ENCODE peak calls at places on chromosomes 11 and 22, in five cellular contexts. Z is lower lobe of right lung, B is aorta, Q is esophagus squamous epithelium, T is A549. J is an unnamed sample. For H3K4me1, the result is how much of the 10 kb centered on the place peaks cover.

GRCh38 chr11:19084661-19085315 is 24.3 kb upstream of the MRGPRX2 start:
- DNase-seq in Z (no peak), B (no peak), Q (no peak), T (no peak), J (no peak)

GRCh38 chr11:63916837-63917684 is at the start of gene RCOR2:
- DNase-seq in Z (peak), B (peak), Q (no peak), T (peak), J (peak)

GRCh38 chr11:19951558-19952083 is 208.7 kb downstream of the DBX1 start:
- DNase-seq in Z (no peak), B (no peak), Q (no peak), T (peak), J (no peak)

GRCh38 chr11:117980280-117980679 is 5.9 kb upstream of the IL10RA start:
- DNase-seq in Z (no peak), B (no peak), Q (no peak), T (no peak), J (no peak)

GRCh38 chr11:61058583-61059259 is 43.6 kb upstream of the CD5 start:
- DNase-seq in Z (no peak), B (no peak), Q (no peak), T (no peak), J (no peak)

GRCh38 chr11:110207089-110207488 is 89.3 kb downstream of the RDX start:
- DNase-seq in Z (no peak), B (no peak), Q (no peak), T (no peak), J (no peak)

GRCh38 chr11:64090811-64091516 is 55.2 kb downstream of the FLRT1 start:
- DNase-seq in Z (no peak), B (no peak), Q (no peak), T (peak), J (no peak)

GRCh38 chr11:125287467-125288232 is 123.1 kb downstream of the PKNOX2 start:
- DNase-seq in Z (no peak), B (no peak), Q (no peak), T (no peak), J (peak)

GRCh38 chr11:110972640-110973039 is 260.4 kb upstream of the ARHGAP20 start:
- DNase-seq in Z (no peak), B (no peak), Q (no peak), T (peak), J (no peak)

GRCh38 chr11:123616505-123617198 is 37.8 kb downstream of the SCN3B start:
- DNase-seq in Z (no peak), B (no peak), Q (no peak), T (no peak), J (peak)

GRCh38 chr11:113873241-113873626 is 2.1 kb downstream of the USP28 start:
- DNase-seq in Z (no peak), B (no peak), Q (no peak), T (no peak), J (no peak)

GRCh38 chr22:48093981-48094380 is 1331.5 kb downstream of the TBC1D22A start:
- DNase-seq in Z (no peak), B (no peak), Q (no peak), T (no peak), J (no peak)

GRCh38 chr11:45485070-45485716 is 180.2 kb downstream of the CHST1 start:
- DNase-seq in Z (no peak), B (no peak), Q (no peak), T (no peak), J (no peak)

GRCh38 chr11:102932678-102933077 is 22.9 kb downstream of the MMP13 start:
- DNase-seq in Z (no peak), B (no peak), Q (no peak), T (no peak), J (no peak)

GRCh38 chr22:45974498-45974897 is 2.5 kb downstream of the WNT7B start:
- DNase-seq in Z (no peak), B (no peak), Q (no peak), T (peak), J (no peak)

GRCh38 chr22:45972091-45972867 is 4.7 kb downstream of the WNT7B start:
- DNase-seq in Z (no peak), B (no peak), Q (no peak), T (no peak), J (no peak)

GRCh38 chr22:45970709-45971388 is 6.1 kb downstream of the WNT7B start:
- DNase-seq in Z (no peak), B (no peak), Q (no peak), T (no peak), J (no peak)

GRCh38 chr22:45971389-45972028 is 5.5 kb downstream of the WNT7B start:
- DNase-seq in Z (no peak), B (no peak), Q (no peak), T (no peak), J (no peak)

DNA sequence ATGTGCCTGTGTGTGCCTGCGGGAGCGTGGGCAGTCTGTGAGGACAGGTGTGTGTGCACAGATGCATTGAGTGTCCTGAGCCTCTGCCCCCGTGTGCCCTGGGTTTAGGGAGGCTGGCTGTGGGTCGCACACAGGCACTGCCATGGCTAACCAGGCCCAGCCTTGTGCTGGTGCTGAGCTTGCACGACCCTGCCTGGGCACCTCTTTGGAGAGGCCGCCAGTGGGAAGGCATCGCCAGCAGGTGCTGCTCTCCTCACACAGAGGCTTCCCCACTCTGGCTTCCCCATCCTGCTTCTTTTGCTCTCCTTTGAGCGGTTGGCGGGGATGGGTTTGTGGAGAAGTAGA is 4.1 kb downstream of the WNT7B start:
- DNase-seq in Z (no peak), B (no peak), Q (no peak), T (no peak), J (no peak)
- H3K27ac ChIP-seq in Z (no peak), B (no peak), Q (no peak), T (peak), J (no peak)

GRCh38 chr11:36030707-36031365 is 87.0 kb downstream of the LDLRAD3 start:
- DNase-seq in Z (no peak), B (no peak), Q (no peak), T (no peak), J (no peak)
- H3K4me1 ChIP-seq in Z (under half), B (under half), Q (under half), T (under half), J (under half)

GRCh38 chr22:17853066-17853465 is 78.8 kb upstream of the BID start:
- DNase-seq in Z (no peak), B (no peak), Q (no peak), T (no peak), J (no peak)
- H3K27ac ChIP-seq in Z (no peak), B (no peak), Q (peak), T (no peak), J (no peak)

GRCh38 chr22:27863556-27863955 is 55.5 kb downstream of the PITPNB start:
- DNase-seq in Z (no peak), B (no peak), Q (no peak), T (no peak), J (no peak)

GRCh38 chr22:27867958-27868737 is 50.9 kb downstream of the PITPNB start:
- DNase-seq in Z (no peak), B (no peak), Q (no peak), T (no peak), J (no peak)

GRCh38 chr22:27868738-27869282 is 50.2 kb downstream of the PITPNB start:
- DNase-seq in Z (no peak), B (no peak), Q (no peak), T (no peak), J (no peak)

GRCh38 chr22:27867114-27867957 is 51.7 kb downstream of the PITPNB start:
- DNase-seq in Z (no peak), B (no peak), Q (no peak), T (peak), J (no peak)

GRCh38 chr22:27866136-27867091 is 52.6 kb downstream of the PITPNB start:
- DNase-seq in Z (no peak), B (no peak), Q (no peak), T (peak), J (no peak)
- H3K4me1 ChIP-seq in Z (under half), B (under half), Q (under half), T (half or more), J (under half)

GRCh38 chr11:75813126-75813525 is 1.9 kb upstream of the UVRAG start:
- DNase-seq in Z (no peak), B (no peak), Q (no peak), T (no peak), J (no peak)

GRCh38 chr11:75814369-75814685 is 683 bp upstream of the UVRAG start:
- DNase-seq in Z (no peak), B (no peak), Q (peak), T (no peak), J (no peak)

GRCh38 chr11:75813622-75814039 is 1.4 kb upstream of the UVRAG start:
- DNase-seq in Z (no peak), B (no peak), Q (no peak), T (no peak), J (no peak)

GRCh38 chr11:75811485-75811884 is 3.5 kb upstream of the UVRAG start:
- DNase-seq in Z (no peak), B (no peak), Q (no peak), T (no peak), J (no peak)

DNA sequence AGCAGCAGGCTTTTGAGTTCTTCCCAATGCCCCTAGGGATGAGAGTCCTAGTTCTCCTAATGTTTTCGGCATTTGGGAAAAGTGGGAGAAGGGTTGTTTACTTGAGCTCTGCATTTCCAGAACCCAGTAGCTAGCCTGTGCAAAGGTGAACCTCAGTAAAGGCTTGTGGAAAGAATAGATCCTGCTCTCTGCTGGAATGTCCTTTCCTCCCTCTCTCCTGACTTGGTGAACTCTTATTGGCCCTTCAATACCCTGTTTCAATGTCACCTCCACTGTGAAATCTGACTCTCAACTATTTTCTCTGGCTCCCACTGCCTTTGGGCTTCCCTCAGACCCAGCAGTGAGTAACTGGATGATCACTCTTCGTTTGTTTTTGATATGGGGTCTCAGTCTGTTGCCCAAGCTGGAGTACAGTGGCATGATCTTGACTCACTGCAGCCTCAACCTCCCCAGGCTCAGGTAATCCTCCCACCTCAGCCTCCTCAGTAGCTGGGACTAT is 2.4 kb upstream of the UVRAG start:
- DNase-seq in Z (no peak), B (no peak), Q (no peak), T (no peak), J (no peak)
- H3K27ac ChIP-seq in Z (no peak), B (no peak), Q (peak), T (no peak), J (no peak)

DNA sequence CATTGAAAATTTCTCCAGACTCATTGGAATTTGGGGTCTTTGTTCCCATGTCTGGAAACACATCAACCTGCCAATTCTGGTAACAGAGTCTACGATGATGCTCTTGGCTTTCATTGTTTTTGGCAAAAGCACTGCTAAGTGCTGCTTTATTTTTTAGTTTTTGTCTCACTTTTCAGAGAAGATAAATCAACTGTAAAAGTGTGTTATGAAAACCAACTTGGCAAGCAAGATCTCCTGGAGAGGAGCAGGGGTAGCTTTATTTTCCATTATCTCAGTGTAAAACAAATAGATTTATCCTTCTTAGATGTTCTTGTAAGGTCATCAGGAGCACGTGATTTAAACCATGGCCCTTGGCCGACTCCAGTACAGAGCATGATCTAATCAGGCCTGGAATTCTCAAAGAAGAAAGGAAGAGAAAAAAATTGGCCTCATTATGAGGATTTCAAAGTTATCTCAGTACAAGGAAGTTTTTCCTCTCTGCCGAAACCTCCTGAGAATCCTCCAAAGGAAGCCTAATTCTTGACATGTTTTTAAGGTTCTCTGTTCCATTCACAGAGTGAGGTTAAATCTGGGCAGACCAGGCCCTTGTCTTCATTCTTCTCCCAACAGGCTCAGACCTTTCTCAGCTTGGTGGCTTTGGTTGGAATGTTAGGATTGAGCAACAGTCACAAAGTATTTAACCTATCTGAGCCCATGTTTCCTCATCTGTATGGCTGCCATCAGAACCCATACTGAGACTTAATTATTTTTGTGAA is 16.4 kb upstream of the PAMR1 start:
- DNase-seq in Z (no peak), B (peak), Q (no peak), T (peak), J (peak)
- H3K4me1 ChIP-seq in Z (under half), B (under half), Q (under half), T (under half), J (under half)